ENCODE peak calls at places on chromosomes 16 and 17, in eight cellular contexts. Z, K, N, Q, R, U, T and W are unnamed samples.

GRCh38 chr17:69967910-69968411 is 107.1 kb upstream of the KCNJ16 start:
- DNase-seq in Z (no peak), K (no peak), N (peak; percentile 46), Q (peak; percentile 74), R (no peak), U (no peak), T (no peak), W (no peak)

GRCh38 chr16:12416136-12416787 is 387.4 kb downstream of the CPPED1 start:
- DNase-seq in Z (no peak), K (no peak), N (no peak), Q (no peak), R (no peak), U (no peak), T (no peak), W (no peak)

GRCh38 chr16:61432421-61432820 is 603.8 kb downstream of the CDH8 start:
- DNase-seq in Z (no peak), K (no peak), N (no peak), Q (no peak), R (no peak), U (no peak), T (no peak), W (no peak)

GRCh38 chr17:68903294-68903693 is 51.9 kb downstream of the ABCA8 start:
- DNase-seq in Z (no peak), K (no peak), N (no peak), Q (no peak), R (no peak), U (no peak), T (no peak), W (no peak)

GRCh38 chr17:15157051-15157450 is 108.1 kb downstream of the PMP22 start:
- DNase-seq in Z (no peak), K (no peak), N (no peak), Q (no peak), R (no peak), U (no peak), T (no peak), W (no peak)

GRCh38 chr17:17051791-17052461 is 9.7 kb downstream of the MPRIP start:
- DNase-seq in Z (no peak), K (no peak), N (no peak), Q (no peak), R (peak; percentile 30), U (no peak), T (no peak), W (no peak)

GRCh38 chr17:75365009-75365930 is 40.2 kb downstream of the GRB2 start:
- DNase-seq in Z (no peak), K (no peak), N (no peak), Q (no peak), R (no peak), U (no peak), T (no peak), W (no peak)

GRCh38 chr17:27756467-27757371 is 43.6 kb downstream of the NOS2 start:
- DNase-seq in Z (peak; percentile 34), K (peak; percentile 77), N (no peak), Q (peak; percentile 12), R (peak; percentile 71), U (no peak), T (no peak), W (no peak)

GRCh38 chr16:23835390-23836077 is at the start of gene PRKCB:
- DNase-seq in Z (peak; percentile 87), K (peak; percentile 94), N (no peak), Q (peak; percentile 74), R (peak; percentile 90), U (peak; percentile 81), T (peak; percentile 81), W (peak; percentile 96)

GRCh38 chr16:76932541-76933211 is 258.3 kb upstream of the MON1B start:
- DNase-seq in Z (no peak), K (no peak), N (no peak), Q (no peak), R (no peak), U (no peak), T (no peak), W (no peak)

GRCh38 chr16:1475552-1476114 is 805 bp upstream of the CLCN7 start:
- DNase-seq in Z (no peak), K (no peak), N (no peak), Q (no peak), R (no peak), U (no peak), T (no peak), W (no peak)

GRCh38 chr17:46013502-46014165 is 14.6 kb downstream of the STH start:
- DNase-seq in Z (no peak), K (no peak), N (peak; percentile 31), Q (no peak), R (peak; percentile 34), U (no peak), T (no peak), W (no peak)

GRCh38 chr17:39697961-39698360 is 1.9 kb upstream of the ERBB2 start:
- DNase-seq in Z (no peak), K (no peak), N (no peak), Q (no peak), R (no peak), U (no peak), T (no peak), W (no peak)

GRCh38 chr17:13557077-13557476 is 44.7 kb downstream of the HS3ST3A1 start:
- DNase-seq in Z (no peak), K (no peak), N (no peak), Q (no peak), R (no peak), U (no peak), T (no peak), W (no peak)

GRCh38 chr17:57605734-57606105 is 139.4 kb downstream of the CCDC182 start:
- DNase-seq in Z (no peak), K (no peak), N (no peak), Q (no peak), R (no peak), U (no peak), T (no peak), W (no peak)

GRCh38 chr17:69760562-69760961 is 314.5 kb upstream of the KCNJ16 start:
- DNase-seq in Z (no peak), K (no peak), N (no peak), Q (no peak), R (no peak), U (no peak), T (no peak), W (no peak)

GRCh38 chr16:720507-720989 is 398 bp upstream of the ANTKMT start:
- DNase-seq in Z (no peak), K (peak; percentile 68), N (no peak), Q (peak; percentile 85), R (no peak), U (peak; percentile 71), T (no peak), W (no peak)

GRCh38 chr16:15811778-15812750 is 44.8 kb downstream of the MYH11 start:
- DNase-seq in Z (no peak), K (no peak), N (peak; percentile 81), Q (no peak), R (no peak), U (peak; percentile 42), T (no peak), W (no peak)

GRCh38 chr17:65553009-65553645 is 8.3 kb downstream of the AXIN2 start:
- DNase-seq in Z (no peak), K (no peak), N (peak; percentile 47), Q (no peak), R (no peak), U (no peak), T (no peak), W (no peak)

GRCh38 chr16:3112058-3112880 is at the start of gene ZNF205:
- DNase-seq in Z (no peak), K (peak; percentile 81), N (no peak), Q (peak; percentile 78), R (peak; percentile 84), U (peak; percentile 78), T (no peak), W (peak; percentile 82)

GRCh38 chr16:85283305-85284050 is 171.2 kb upstream of the CIBAR2 start:
- DNase-seq in Z (no peak), K (no peak), N (no peak), Q (no peak), R (no peak), U (no peak), T (no peak), W (no peak)

GRCh38 chr16:9837481-9837880 is 344.7 kb downstream of the GRIN2A start:
- DNase-seq in Z (no peak), K (no peak), N (no peak), Q (no peak), R (no peak), U (no peak), T (no peak), W (no peak)

GRCh38 chr17:12900474-12900873 is 111.2 kb downstream of the ARHGAP44 start:
- DNase-seq in Z (no peak), K (no peak), N (no peak), Q (no peak), R (no peak), U (no peak), T (no peak), W (no peak)

GRCh38 chr17:27793168-27793905 is 7.0 kb downstream of the NOS2 start:
- DNase-seq in Z (no peak), K (peak; percentile 68), N (no peak), Q (no peak), R (no peak), U (peak; percentile 45), T (no peak), W (no peak)

GRCh38 chr17:55794681-55795080 is 43.8 kb downstream of the PCTP start:
- DNase-seq in Z (no peak), K (no peak), N (no peak), Q (peak; percentile 73), R (no peak), U (no peak), T (no peak), W (no peak)

GRCh38 chr16:86789621-86790051 is 211.3 kb downstream of the FOXL1 start:
- DNase-seq in Z (no peak), K (peak; percentile 63), N (no peak), Q (peak; percentile 49), R (no peak), U (no peak), T (no peak), W (no peak)

GRCh38 chr17:11705111-11705510 is 106.8 kb downstream of the DNAH9 start:
- DNase-seq in Z (no peak), K (no peak), N (no peak), Q (peak; percentile 73), R (no peak), U (no peak), T (no peak), W (no peak)

GRCh38 chr16:144797-145252 is 6.4 kb upstream of the NPRL3 start:
- DNase-seq in Z (no peak), K (no peak), N (no peak), Q (no peak), R (no peak), U (no peak), T (no peak), W (no peak)

GRCh38 chr16:31105677-31106213 is 2.4 kb upstream of the BCKDK start:
- DNase-seq in Z (peak; percentile 77), K (peak; percentile 86), N (peak; percentile 32), Q (no peak), R (peak; percentile 92), U (peak; percentile 89), T (peak; percentile 55), W (peak; percentile 94)

GRCh38 chr17:19288453-19288852 is 51.3 kb downstream of the EPN2 start:
- DNase-seq in Z (no peak), K (peak; percentile 20), N (no peak), Q (peak; percentile 61), R (no peak), U (no peak), T (no peak), W (no peak)

GRCh38 chr17:76252040-76252954 is 12.0 kb upstream of the RNF157 start:
- DNase-seq in Z (no peak), K (no peak), N (no peak), Q (peak; percentile 80), R (no peak), U (peak; percentile 60), T (no peak), W (peak; percentile 84)

GRCh38 chr16:15954814-15955151 is 5.4 kb downstream of the ABCC1 start:
- DNase-seq in Z (no peak), K (no peak), N (no peak), Q (no peak), R (no peak), U (peak; percentile 54), T (no peak), W (no peak)

GRCh38 chr16:85614338-85615013 is 1.4 kb downstream of the GSE1 start:
- DNase-seq in Z (no peak), K (no peak), N (no peak), Q (no peak), R (no peak), U (no peak), T (no peak), W (no peak)

GRCh38 chr17:3448059-3448630 is 14.5 kb upstream of the OR1E2 start:
- DNase-seq in Z (no peak), K (no peak), N (no peak), Q (no peak), R (no peak), U (no peak), T (no peak), W (no peak)